ENCODE peak calls at places on chromosomes 2 and 18, in nine cellular contexts. One of them, this sample, is unnamed. For H3K27me3, the result is how much of the 10 kb centered on the place peaks cover.

GRCh38 chr2:80395251-80395650 is 90.7 kb upstream of the LRRTM1 start:
- DNase-seq in small intestine: no peak
- DNase-seq in GM23338: no peak
- DNase-seq in CD8-positive, alpha-beta memory T cell: no peak
- DNase-seq in fibroblast of lung: no peak
- DNase-seq in left ventricle myocardium inferior: no peak
- DNase-seq in cardiac muscle cell: no peak
- DNase-seq in endodermal cell: no peak
- DNase-seq in CD4-positive, alpha-beta memory T cell: no peak
- DNase-seq in this sample: no peak

GRCh38 chr2:3662239-3662638 is 4.2 kb downstream of the ALLC start:
- DNase-seq in small intestine: no peak
- DNase-seq in GM23338: peak
- DNase-seq in CD8-positive, alpha-beta memory T cell: no peak
- DNase-seq in fibroblast of lung: no peak
- DNase-seq in left ventricle myocardium inferior: no peak
- DNase-seq in cardiac muscle cell: no peak
- DNase-seq in endodermal cell: peak
- DNase-seq in CD4-positive, alpha-beta memory T cell: no peak
- DNase-seq in this sample: no peak

GRCh38 chr2:26614205-26615128 is 26.7 kb downstream of the CIB4 start:
- DNase-seq in small intestine: no peak
- DNase-seq in GM23338: no peak
- DNase-seq in CD8-positive, alpha-beta memory T cell: no peak
- DNase-seq in fibroblast of lung: no peak
- DNase-seq in left ventricle myocardium inferior: peak
- DNase-seq in cardiac muscle cell: no peak
- DNase-seq in endodermal cell: no peak
- DNase-seq in CD4-positive, alpha-beta memory T cell: no peak
- DNase-seq in this sample: no peak

GRCh38 chr2:230939691-230940475 is 14.8 kb upstream of the GPR55 start:
- DNase-seq in small intestine: no peak
- DNase-seq in GM23338: no peak
- DNase-seq in CD8-positive, alpha-beta memory T cell: no peak
- DNase-seq in fibroblast of lung: no peak
- DNase-seq in left ventricle myocardium inferior: no peak
- DNase-seq in cardiac muscle cell: no peak
- DNase-seq in endodermal cell: peak
- DNase-seq in CD4-positive, alpha-beta memory T cell: no peak
- DNase-seq in this sample: no peak

GRCh38 chr2:223096571-223096970 is 44.6 kb downstream of the KCNE4 start:
- DNase-seq in small intestine: no peak
- DNase-seq in GM23338: peak
- DNase-seq in CD8-positive, alpha-beta memory T cell: no peak
- DNase-seq in fibroblast of lung: peak
- DNase-seq in left ventricle myocardium inferior: no peak
- DNase-seq in cardiac muscle cell: no peak
- DNase-seq in endodermal cell: no peak
- DNase-seq in CD4-positive, alpha-beta memory T cell: no peak
- DNase-seq in this sample: no peak

GRCh38 chr2:68330691-68331090 is 10.9 kb upstream of the CNRIP1 start:
- DNase-seq in small intestine: no peak
- DNase-seq in GM23338: no peak
- DNase-seq in CD8-positive, alpha-beta memory T cell: no peak
- DNase-seq in fibroblast of lung: peak
- DNase-seq in left ventricle myocardium inferior: no peak
- DNase-seq in cardiac muscle cell: no peak
- DNase-seq in endodermal cell: no peak
- DNase-seq in CD4-positive, alpha-beta memory T cell: no peak
- DNase-seq in this sample: no peak

GRCh38 chr2:95062716-95063400 is 37.4 kb downstream of the MAL start:
- DNase-seq in small intestine: no peak
- DNase-seq in GM23338: peak
- DNase-seq in CD8-positive, alpha-beta memory T cell: no peak
- DNase-seq in fibroblast of lung: no peak
- DNase-seq in left ventricle myocardium inferior: no peak
- DNase-seq in cardiac muscle cell: no peak
- DNase-seq in endodermal cell: peak
- DNase-seq in CD4-positive, alpha-beta memory T cell: no peak
- DNase-seq in this sample: no peak

GRCh38 chr2:177325554-177325953 is 61.0 kb upstream of the NFE2L2 start:
- DNase-seq in small intestine: peak
- DNase-seq in GM23338: no peak
- DNase-seq in CD8-positive, alpha-beta memory T cell: no peak
- DNase-seq in fibroblast of lung: no peak
- DNase-seq in left ventricle myocardium inferior: no peak
- DNase-seq in cardiac muscle cell: no peak
- DNase-seq in endodermal cell: no peak
- DNase-seq in CD4-positive, alpha-beta memory T cell: no peak
- DNase-seq in this sample: no peak

DNA sequence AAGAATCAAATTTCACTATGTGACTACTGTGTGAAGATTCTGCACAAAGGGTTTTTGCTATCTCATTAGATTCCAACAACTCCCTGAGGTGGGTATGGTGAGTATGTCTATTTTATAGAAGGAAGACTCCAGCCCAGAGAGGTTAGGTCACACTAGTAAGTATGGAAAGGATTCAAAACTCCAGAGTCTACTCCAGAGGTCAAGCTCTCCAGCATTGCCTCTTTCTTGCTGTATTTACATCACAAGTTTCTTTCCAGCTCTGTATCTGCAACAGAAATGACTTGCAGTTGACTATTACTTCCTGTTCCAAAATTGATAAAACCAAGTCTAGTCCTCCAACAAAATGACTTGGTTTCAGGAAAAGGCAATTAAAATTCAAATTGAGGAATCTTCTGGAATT is 2.1 kb downstream of the COL4A4 start:
- DNase-seq in small intestine: no peak
- DNase-seq in GM23338: no peak
- DNase-seq in CD8-positive, alpha-beta memory T cell: no peak
- DNase-seq in fibroblast of lung: no peak
- DNase-seq in left ventricle myocardium inferior: no peak
- DNase-seq in cardiac muscle cell: no peak
- DNase-seq in endodermal cell: no peak
- DNase-seq in CD4-positive, alpha-beta memory T cell: no peak
- DNase-seq in this sample: no peak
- H3K27me3 ChIP-seq in small intestine: under half
- H3K27me3 ChIP-seq in GM23338: under half
- H3K27me3 ChIP-seq in CD8-positive, alpha-beta memory T cell: under half
- H3K27me3 ChIP-seq in fibroblast of lung: under half
- H3K27me3 ChIP-seq in left ventricle myocardium inferior: under half
- H3K27me3 ChIP-seq in cardiac muscle cell: half or more
- H3K27me3 ChIP-seq in endodermal cell: under half
- H3K27me3 ChIP-seq in CD4-positive, alpha-beta memory T cell: under half
- H3K27me3 ChIP-seq in this sample: under half

GRCh38 chr2:170820647-170821630 is 4.3 kb downstream of the GAD1 start:
- DNase-seq in small intestine: peak
- DNase-seq in GM23338: peak
- DNase-seq in CD8-positive, alpha-beta memory T cell: no peak
- DNase-seq in fibroblast of lung: no peak
- DNase-seq in left ventricle myocardium inferior: no peak
- DNase-seq in cardiac muscle cell: no peak
- DNase-seq in endodermal cell: peak
- DNase-seq in CD4-positive, alpha-beta memory T cell: no peak
- DNase-seq in this sample: no peak
- H3K27me3 ChIP-seq in small intestine: under half
- H3K27me3 ChIP-seq in GM23338: half or more
- H3K27me3 ChIP-seq in CD8-positive, alpha-beta memory T cell: half or more
- H3K27me3 ChIP-seq in fibroblast of lung: half or more
- H3K27me3 ChIP-seq in left ventricle myocardium inferior: half or more
- H3K27me3 ChIP-seq in cardiac muscle cell: half or more
- H3K27me3 ChIP-seq in endodermal cell: half or more
- H3K27me3 ChIP-seq in CD4-positive, alpha-beta memory T cell: half or more
- H3K27me3 ChIP-seq in this sample: under half

GRCh38 chr2:209523778-209524362 is 100.0 kb downstream of the MAP2 start:
- DNase-seq in small intestine: no peak
- DNase-seq in GM23338: no peak
- DNase-seq in CD8-positive, alpha-beta memory T cell: no peak
- DNase-seq in fibroblast of lung: no peak
- DNase-seq in left ventricle myocardium inferior: no peak
- DNase-seq in cardiac muscle cell: no peak
- DNase-seq in endodermal cell: no peak
- DNase-seq in CD4-positive, alpha-beta memory T cell: no peak
- DNase-seq in this sample: no peak
- H3K27me3 ChIP-seq in small intestine: under half
- H3K27me3 ChIP-seq in GM23338: half or more
- H3K27me3 ChIP-seq in CD8-positive, alpha-beta memory T cell: under half
- H3K27me3 ChIP-seq in fibroblast of lung: under half
- H3K27me3 ChIP-seq in left ventricle myocardium inferior: under half
- H3K27me3 ChIP-seq in cardiac muscle cell: under half
- H3K27me3 ChIP-seq in endodermal cell: under half
- H3K27me3 ChIP-seq in CD4-positive, alpha-beta memory T cell: under half
- H3K27me3 ChIP-seq in this sample: under half

DNA sequence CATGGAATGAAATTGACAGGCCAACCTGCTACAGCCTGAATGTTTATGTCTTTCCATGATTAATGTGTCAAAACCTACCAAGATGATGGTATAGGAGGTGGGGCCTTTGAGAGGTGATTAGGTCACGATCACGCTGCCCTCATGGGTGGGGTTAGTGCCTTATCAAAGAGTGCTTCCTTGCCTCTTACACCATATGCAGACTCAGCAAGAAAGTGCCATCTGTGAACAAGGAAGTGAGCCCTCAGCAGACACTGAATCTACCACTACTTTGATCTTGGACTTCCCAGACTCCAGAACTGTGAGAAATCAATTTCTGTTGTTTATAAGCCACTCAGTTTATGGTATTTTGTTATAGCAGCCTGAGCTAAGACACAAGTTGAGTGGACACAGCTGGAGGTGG is 147.4 kb upstream of the BCL2L11 start:
- DNase-seq in small intestine: peak
- DNase-seq in GM23338: no peak
- DNase-seq in CD8-positive, alpha-beta memory T cell: no peak
- DNase-seq in fibroblast of lung: no peak
- DNase-seq in left ventricle myocardium inferior: no peak
- DNase-seq in cardiac muscle cell: no peak
- DNase-seq in endodermal cell: no peak
- DNase-seq in CD4-positive, alpha-beta memory T cell: no peak
- DNase-seq in this sample: no peak
- H3K27me3 ChIP-seq in small intestine: under half
- H3K27me3 ChIP-seq in GM23338: under half
- H3K27me3 ChIP-seq in CD8-positive, alpha-beta memory T cell: under half
- H3K27me3 ChIP-seq in fibroblast of lung: under half
- H3K27me3 ChIP-seq in left ventricle myocardium inferior: under half
- H3K27me3 ChIP-seq in cardiac muscle cell: under half
- H3K27me3 ChIP-seq in endodermal cell: under half
- H3K27me3 ChIP-seq in CD4-positive, alpha-beta memory T cell: under half
- H3K27me3 ChIP-seq in this sample: under half

GRCh38 chr2:44922776-44923175 is 18.7 kb upstream of the SIX3 start:
- DNase-seq in small intestine: no peak
- DNase-seq in GM23338: no peak
- DNase-seq in CD8-positive, alpha-beta memory T cell: no peak
- DNase-seq in fibroblast of lung: no peak
- DNase-seq in left ventricle myocardium inferior: no peak
- DNase-seq in cardiac muscle cell: no peak
- DNase-seq in endodermal cell: no peak
- DNase-seq in CD4-positive, alpha-beta memory T cell: no peak
- DNase-seq in this sample: no peak
- H3K27me3 ChIP-seq in small intestine: under half
- H3K27me3 ChIP-seq in GM23338: half or more
- H3K27me3 ChIP-seq in CD8-positive, alpha-beta memory T cell: under half
- H3K27me3 ChIP-seq in fibroblast of lung: under half
- H3K27me3 ChIP-seq in left ventricle myocardium inferior: half or more
- H3K27me3 ChIP-seq in cardiac muscle cell: half or more
- H3K27me3 ChIP-seq in endodermal cell: half or more
- H3K27me3 ChIP-seq in CD4-positive, alpha-beta memory T cell: under half
- H3K27me3 ChIP-seq in this sample: under half

GRCh38 chr2:206275274-206276160 is 1.1 kb downstream of the ZDBF2 start:
- DNase-seq in small intestine: no peak
- DNase-seq in GM23338: peak
- DNase-seq in CD8-positive, alpha-beta memory T cell: peak
- DNase-seq in fibroblast of lung: peak
- DNase-seq in left ventricle myocardium inferior: no peak
- DNase-seq in cardiac muscle cell: no peak
- DNase-seq in endodermal cell: no peak
- DNase-seq in CD4-positive, alpha-beta memory T cell: peak
- DNase-seq in this sample: no peak

GRCh38 chr2:206271066-206271465 is 3.4 kb upstream of the ZDBF2 start:
- DNase-seq in small intestine: no peak
- DNase-seq in GM23338: no peak
- DNase-seq in CD8-positive, alpha-beta memory T cell: no peak
- DNase-seq in fibroblast of lung: no peak
- DNase-seq in left ventricle myocardium inferior: no peak
- DNase-seq in cardiac muscle cell: no peak
- DNase-seq in endodermal cell: no peak
- DNase-seq in CD4-positive, alpha-beta memory T cell: no peak
- DNase-seq in this sample: no peak

GRCh38 chr2:206276169-206276927 is 1.9 kb downstream of the ZDBF2 start:
- DNase-seq in small intestine: no peak
- DNase-seq in GM23338: peak
- DNase-seq in CD8-positive, alpha-beta memory T cell: no peak
- DNase-seq in fibroblast of lung: no peak
- DNase-seq in left ventricle myocardium inferior: no peak
- DNase-seq in cardiac muscle cell: no peak
- DNase-seq in endodermal cell: no peak
- DNase-seq in CD4-positive, alpha-beta memory T cell: no peak
- DNase-seq in this sample: no peak

GRCh38 chr2:206277503-206277902 is 3.0 kb downstream of the ZDBF2 start:
- DNase-seq in small intestine: no peak
- DNase-seq in GM23338: no peak
- DNase-seq in CD8-positive, alpha-beta memory T cell: no peak
- DNase-seq in fibroblast of lung: no peak
- DNase-seq in left ventricle myocardium inferior: no peak
- DNase-seq in cardiac muscle cell: no peak
- DNase-seq in endodermal cell: no peak
- DNase-seq in CD4-positive, alpha-beta memory T cell: no peak
- DNase-seq in this sample: no peak

GRCh38 chr2:206274434-206275273 is at the start of gene ZDBF2:
- DNase-seq in small intestine: peak
- DNase-seq in GM23338: peak
- DNase-seq in CD8-positive, alpha-beta memory T cell: peak
- DNase-seq in fibroblast of lung: peak
- DNase-seq in left ventricle myocardium inferior: peak
- DNase-seq in cardiac muscle cell: peak
- DNase-seq in endodermal cell: peak
- DNase-seq in CD4-positive, alpha-beta memory T cell: peak
- DNase-seq in this sample: no peak
- H3K27me3 ChIP-seq in small intestine: under half
- H3K27me3 ChIP-seq in GM23338: under half
- H3K27me3 ChIP-seq in CD8-positive, alpha-beta memory T cell: under half
- H3K27me3 ChIP-seq in fibroblast of lung: under half
- H3K27me3 ChIP-seq in left ventricle myocardium inferior: half or more
- H3K27me3 ChIP-seq in cardiac muscle cell: half or more
- H3K27me3 ChIP-seq in endodermal cell: under half
- H3K27me3 ChIP-seq in CD4-positive, alpha-beta memory T cell: under half
- H3K27me3 ChIP-seq in this sample: under half

GRCh38 chr18:22552254-22552653 is 134.5 kb upstream of the CTAGE1 start:
- DNase-seq in small intestine: no peak
- DNase-seq in GM23338: no peak
- DNase-seq in CD8-positive, alpha-beta memory T cell: no peak
- DNase-seq in fibroblast of lung: no peak
- DNase-seq in left ventricle myocardium inferior: no peak
- DNase-seq in cardiac muscle cell: no peak
- DNase-seq in endodermal cell: no peak
- DNase-seq in CD4-positive, alpha-beta memory T cell: no peak
- DNase-seq in this sample: no peak
- H3K27me3 ChIP-seq in small intestine: under half
- H3K27me3 ChIP-seq in GM23338: under half
- H3K27me3 ChIP-seq in CD8-positive, alpha-beta memory T cell: under half
- H3K27me3 ChIP-seq in fibroblast of lung: under half
- H3K27me3 ChIP-seq in left ventricle myocardium inferior: under half
- H3K27me3 ChIP-seq in cardiac muscle cell: under half
- H3K27me3 ChIP-seq in endodermal cell: under half
- H3K27me3 ChIP-seq in CD4-positive, alpha-beta memory T cell: under half
- H3K27me3 ChIP-seq in this sample: under half

This sample was measured in Panc1.